ENCODE peak calls at places on chromosomes 11 and 22, in four cellular contexts. L is lung; K is A673; B is CD8-positive, alpha-beta T cell. I is an unnamed sample. For H3K9me3 and H3K27me3, the result is how much of the 10 kb centered on the place peaks cover.

GRCh38 chr11:126466288-126467045 is 111.0 kb downstream of the ST3GAL4 start:
- DNase-seq in B (no peak), K (no peak), L (no peak), I (no peak)

GRCh38 chr11:131760191-131760951 is 390.0 kb downstream of the NTM start:
- DNase-seq in B (no peak), L (no peak), K (peak), I (no peak)

GRCh38 chr11:104127828-104128227 is 36.1 kb downstream of the PDGFD start:
- DNase-seq in L (no peak), K (peak), B (no peak), I (no peak)

GRCh38 chr11:59708537-59708936 is 5.1 kb downstream of the OR10V1 start:
- DNase-seq in L (no peak), B (no peak), K (no peak), I (no peak)

GRCh38 chr22:41377846-41378245 is 3.9 kb upstream of the TEF start:
- DNase-seq in L (no peak), B (no peak), K (no peak), I (no peak)

GRCh38 chr11:8793114-8793777 is 110.7 kb downstream of the RPL27A start:
- DNase-seq in K (no peak), B (no peak), L (no peak), I (no peak)

GRCh38 chr22:34004058-34004457 is 83.8 kb upstream of the LARGE1 start:
- DNase-seq in K (no peak), B (no peak), L (no peak), I (no peak)

GRCh38 chr11:66491315-66491935 is 11.2 kb downstream of the DPP3 start:
- DNase-seq in B (no peak), L (no peak), K (no peak), I (no peak)

GRCh38 chr11:44484211-44484610 is 81.3 kb upstream of the CD82 start:
- DNase-seq in L (no peak), K (peak), B (no peak), I (no peak)

GRCh38 chr11:75495749-75496641 is 29.7 kb downstream of the GDPD5 start:
- DNase-seq in B (no peak), K (no peak), L (no peak), I (no peak)

GRCh38 chr11:112024178-112024777 is 930 bp upstream of the DLAT start:
- DNase-seq in L (no peak), K (peak), B (no peak), I (no peak)

GRCh38 chr22:36790648-36791047 is 14.7 kb upstream of the IFT27 start:
- DNase-seq in L (no peak), B (no peak), K (no peak), I (no peak)

GRCh38 chr11:102306817-102307814 is 10.2 kb upstream of the BIRC3 start:
- DNase-seq in B (peak), L (no peak), K (peak), I (no peak)

GRCh38 chr11:57402188-57403066 is 12.0 kb upstream of the PRG2 start:
- DNase-seq in L (no peak), B (no peak), K (no peak), I (no peak)

GRCh38 chr11:132158696-132159095 is 788.3 kb downstream of the NTM start:
- DNase-seq in K (no peak), L (no peak), B (no peak), I (no peak)

GRCh38 chr11:94652735-94653284 is 85.6 kb downstream of the PIWIL4 start:
- DNase-seq in K (no peak), L (no peak), B (no peak), I (no peak)

GRCh38 chr11:99015634-99016454 is 4.9 kb upstream of the CNTN5 start:
- DNase-seq in B (no peak), L (no peak), K (peak), I (no peak)

GRCh38 chr11:58968251-58968711 is 29.0 kb downstream of the GLYATL1 start:
- DNase-seq in B (no peak), K (no peak), L (no peak), I (peak)

GRCh38 chr11:60122414-60123036 is 34.1 kb downstream of the MS4A2 start:
- DNase-seq in B (no peak), K (no peak), L (no peak), I (no peak)

GRCh38 chr22:17842386-17842785 is 68.1 kb upstream of the BID start:
- DNase-seq in B (peak), L (no peak), K (no peak), I (no peak)

GRCh38 chr11:13339196-13340153 is 61.9 kb downstream of the BMAL1 start:
- DNase-seq in B (no peak), K (peak), L (peak), I (no peak)

DNA sequence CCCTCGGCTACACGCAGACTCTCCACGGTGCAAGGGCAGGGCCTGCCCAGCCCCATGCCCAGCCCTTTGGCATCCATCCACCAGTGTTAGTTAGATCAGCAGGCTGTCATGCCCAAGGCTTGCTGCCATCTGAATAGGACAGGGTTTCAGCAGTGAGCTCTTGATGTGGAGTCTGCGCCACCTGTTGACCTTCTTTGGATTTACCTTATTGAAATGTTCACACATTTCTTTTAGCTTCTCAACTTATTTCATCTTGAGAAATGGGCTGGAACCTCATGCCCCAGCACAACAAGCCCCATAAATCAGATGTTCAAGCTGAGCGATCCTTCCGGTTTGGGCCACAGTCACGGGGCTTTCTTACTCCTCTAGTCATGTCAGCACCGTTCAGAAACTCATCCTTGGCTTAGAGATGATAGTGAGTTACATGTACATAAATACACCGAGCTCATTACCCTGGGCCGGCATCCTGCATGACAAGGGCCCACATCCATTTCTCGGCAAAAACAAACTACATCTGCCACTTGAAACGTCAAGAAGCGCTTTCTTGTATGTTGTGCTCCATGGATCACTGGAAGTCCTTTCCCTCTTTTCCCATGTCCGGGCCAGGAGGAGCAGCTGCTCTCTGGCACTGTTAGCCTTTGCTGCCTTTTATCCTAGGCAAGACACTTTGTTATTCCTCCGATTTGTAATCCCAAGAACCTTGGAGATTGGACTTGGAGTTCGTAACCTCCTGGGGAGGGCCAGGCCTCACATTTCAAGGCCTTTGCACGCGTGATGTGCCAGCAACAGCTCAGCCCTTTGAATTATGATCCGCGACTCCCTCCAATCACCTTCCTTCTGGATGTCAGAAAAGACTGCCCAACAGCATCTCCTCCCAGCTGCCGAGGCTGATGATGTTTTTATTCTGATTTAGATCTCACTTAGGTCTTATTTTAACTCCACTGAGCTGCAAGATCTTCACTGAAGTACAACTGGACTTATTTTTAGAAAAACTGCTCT is 61.9 kb downstream of the PARVB start:
- DNase-seq in B (no peak), K (peak), L (peak), I (peak)
- H3K4me3 ChIP-seq in B (no peak), K (no peak), L (no peak), I (no peak)

DNA sequence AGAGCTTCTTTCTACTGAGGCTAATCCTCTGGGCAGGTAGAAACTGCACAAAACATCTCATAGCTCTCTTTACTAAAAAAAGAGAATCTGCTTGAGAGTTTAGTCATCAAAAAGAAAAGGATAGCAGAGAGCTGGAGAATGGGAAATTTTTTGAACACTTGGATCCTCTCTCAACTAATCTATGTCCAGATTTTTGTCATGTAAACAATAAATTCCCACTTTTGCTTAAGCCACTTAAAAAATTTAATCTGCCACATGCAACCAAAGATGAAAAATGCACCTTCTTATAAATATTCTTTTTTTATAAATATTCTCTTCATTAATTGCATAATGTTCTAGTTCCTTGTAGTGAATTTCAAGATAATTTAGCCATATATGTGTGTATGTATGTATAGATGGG is 10.5 kb downstream of the OR5D16 start:
- DNase-seq in B (no peak), K (no peak), L (no peak), I (no peak)
- H3K9me3 ChIP-seq in B (under half), K (under half), L (under half), I (under half)

DNA sequence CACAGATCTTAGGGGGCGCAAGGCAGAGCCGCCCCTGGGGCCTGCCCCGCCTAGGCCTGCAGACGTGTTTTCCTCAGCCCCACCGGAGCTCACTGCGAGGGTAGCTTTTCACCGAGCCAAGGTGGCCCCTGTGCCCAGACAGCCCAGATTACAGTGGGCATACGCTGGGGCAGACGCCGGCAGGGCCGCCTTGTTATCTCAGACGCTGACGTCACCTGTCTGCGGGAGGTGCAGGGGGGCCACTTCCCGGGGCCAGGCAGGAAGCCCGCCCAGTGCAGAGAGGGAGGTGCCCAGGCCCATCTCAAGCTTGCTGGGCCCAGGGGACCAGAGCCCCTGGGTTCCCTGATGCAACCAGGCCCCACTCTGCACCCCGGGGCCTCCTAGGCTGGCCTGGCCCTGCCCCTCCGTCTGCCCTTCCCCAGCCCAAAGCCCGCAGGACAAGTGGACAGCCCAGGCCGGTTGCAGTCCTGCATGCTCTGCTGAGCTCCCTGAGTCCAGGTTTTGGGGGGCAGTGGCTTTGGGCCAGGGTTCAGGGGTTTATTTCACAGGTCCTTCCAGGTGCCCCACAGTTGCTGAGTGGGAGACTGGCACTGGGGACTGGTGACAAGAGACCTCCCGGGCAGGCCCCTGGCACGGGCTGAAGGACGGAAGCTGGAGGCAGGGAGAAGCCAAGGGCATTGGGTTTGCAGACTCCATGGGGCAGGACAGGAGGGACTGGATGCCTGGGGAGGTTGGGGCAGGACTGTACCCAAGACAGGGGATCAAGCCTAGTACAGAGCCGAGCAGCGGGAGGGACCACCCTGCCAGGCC is 38.6 kb downstream of the IGF2 start:
- DNase-seq in B (peak), K (peak), L (no peak), I (peak)
- H3K27me3 ChIP-seq in B (under half), K (under half), L (under half), I (under half)

GRCh38 chr22:32512267-32512982 is 37.8 kb downstream of the FBXO7 start:
- DNase-seq in L (no peak), B (no peak), K (no peak), I (no peak)

GRCh38 chr22:32517921-32518320 is 43.3 kb downstream of the FBXO7 start:
- DNase-seq in L (no peak), K (no peak), B (no peak), I (no peak)

GRCh38 chr22:32518351-32518750 is 43.7 kb downstream of the FBXO7 start:
- DNase-seq in K (no peak), B (no peak), L (no peak), I (no peak)

GRCh38 chr22:32517488-32517887 is 42.9 kb downstream of the FBXO7 start:
- DNase-seq in B (no peak), K (no peak), L (no peak), I (no peak)

DNA sequence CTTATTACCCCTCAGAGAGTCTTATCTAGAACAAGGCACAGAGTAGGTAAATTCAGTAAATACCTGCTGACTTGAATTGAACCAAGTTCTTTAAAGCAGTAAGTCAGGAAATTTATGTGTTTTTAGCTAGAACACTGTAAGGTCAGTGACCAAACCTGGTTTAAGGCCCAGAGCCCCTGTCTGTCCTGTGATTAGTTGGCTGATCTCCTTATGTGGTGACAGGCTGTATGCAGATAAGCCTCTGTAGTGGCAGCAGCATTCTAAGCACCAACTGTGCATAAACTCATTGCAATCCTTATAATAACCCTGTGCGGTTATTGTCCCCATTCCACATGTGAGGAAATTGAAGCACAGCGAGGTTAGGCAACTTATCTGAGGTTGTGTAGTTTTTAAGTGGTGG is 40.5 kb downstream of the FBXO7 start:
- DNase-seq in K (no peak), B (no peak), L (no peak), I (no peak)
- H3K4me3 ChIP-seq in K (no peak), B (no peak), L (no peak), I (no peak)

I was measured in left ventricle myocardium inferior.